ENCODE peak calls at places on chromosomes 4 and X, in seven cellular contexts. W is activated B cell treated with CpG ODN at 0.5 μM for 24 hours; Z is activated CD4-positive, alpha-beta T cell treated with anti-CD3 and anti-CD28 coated beads, Interleukin-2, amount 50 U/mL, for 1 hour; O is activated naive CD8-positive, alpha-beta T cell treated with anti-CD3 and anti-CD28 coated beads, Interleukin-2, amount 50 U/mL, for 24 hours; G is stimulated activated CD4-positive, alpha-beta T cell treated with anti-CD3 and anti-CD28 coated beads, Interleukin-1b, Interleukin-23, amount 100 ng/mL, for 1 hour; H is tibial nerve; X is thyroid gland. T is an unnamed sample.
A peak's percentile ranks its signal among the peaks of the same experiment; 100 is the strongest.

GRCh38 chrX:99271641-99272040 is 1138.4 kb downstream of the PCDH19 start:
- DNase-seq in W (no peak), Z (no peak), O (no peak), G (no peak), H (no peak), X (no peak), T (no peak)

GRCh38 chrX:10119399-10119990 is 37.3 kb upstream of the CLCN4 start:
- DNase-seq in W (peak; percentile 33), Z (peak; percentile 62), O (peak; percentile 55), G (peak; percentile 50), H (peak; percentile 92), X (peak; percentile 58), T (no peak)

GRCh38 chr4:24793219-24794005 is 2.0 kb upstream of the SOD3 start:
- DNase-seq in W (no peak), Z (no peak), O (no peak), G (no peak), H (no peak), X (no peak), T (no peak)

GRCh38 chr4:78004270-78004669 is 52.9 kb upstream of the FRAS1 start:
- DNase-seq in W (no peak), Z (no peak), O (no peak), G (no peak), H (no peak), X (no peak), T (no peak)

GRCh38 chr4:10673817-10674369 is 10.7 kb downstream of the CLNK start:
- DNase-seq in W (no peak), Z (no peak), O (no peak), G (no peak), H (no peak), X (no peak), T (no peak)

GRCh38 chr4:183987529-183987946 is 82.4 kb downstream of the STOX2 start:
- DNase-seq in W (no peak), Z (no peak), O (no peak), G (no peak), H (peak; percentile 16), X (peak; percentile 17), T (peak; percentile 7)

GRCh38 chr4:85780664-85781063 is 305.7 kb downstream of the ARHGAP24 start:
- DNase-seq in W (no peak), Z (no peak), O (no peak), G (no peak), H (no peak), X (no peak), T (no peak)

GRCh38 chrX:20143111-20143510 is 1.5 kb upstream of the EIF1AX start:
- DNase-seq in W (no peak), Z (no peak), O (no peak), G (no peak), H (no peak), X (no peak), T (no peak)

GRCh38 chr4:8159522-8160232 is 1.1 kb upstream of the ABLIM2 start:
- DNase-seq in W (no peak), Z (no peak), O (no peak), G (no peak), H (no peak), X (no peak), T (no peak)

GRCh38 chrX:12771445-12772069 is 19.7 kb upstream of the PRPS2 start:
- DNase-seq in W (peak; percentile 53), Z (peak; percentile 67), O (peak; percentile 67), G (peak; percentile 27), H (peak; percentile 5), X (peak; percentile 14), T (no peak)

GRCh38 chrX:42707742-42708141 is 70.2 kb downstream of the PPP1R2C start:
- DNase-seq in W (no peak), Z (no peak), O (no peak), G (no peak), H (no peak), X (no peak), T (no peak)

GRCh38 chr4:105990933-105991332 is 95.7 kb downstream of the NPNT start:
- DNase-seq in W (no peak), Z (no peak), O (no peak), G (no peak), H (peak; percentile 23), X (peak; percentile 94), T (no peak)

GRCh38 chr4:104531390-104531789 is 36.7 kb upstream of the CXXC4 start:
- DNase-seq in W (no peak), Z (no peak), O (no peak), G (no peak), H (no peak), X (no peak), T (no peak)

GRCh38 chrX:40145670-40146470 is 48.1 kb upstream of the BCOR start:
- DNase-seq in W (no peak), Z (no peak), O (no peak), G (no peak), H (no peak), X (no peak), T (no peak)

GRCh38 chr4:94548571-94548970 is 96.8 kb downstream of the PDLIM5 start:
- DNase-seq in W (no peak), Z (no peak), O (no peak), G (no peak), H (no peak), X (no peak), T (no peak)

GRCh38 chr4:43132010-43132582 is 239.6 kb downstream of the GRXCR1 start:
- DNase-seq in W (no peak), Z (peak; percentile 17), O (peak; percentile 56), G (no peak), H (no peak), X (peak; percentile 50), T (no peak)

GRCh38 chr4:105246712-105247111 is 100.0 kb downstream of the TET2 start:
- DNase-seq in W (no peak), Z (no peak), O (no peak), G (no peak), H (no peak), X (no peak), T (no peak)

GRCh38 chrX:72663737-72664136 is 50.4 kb downstream of the PHKA1 start:
- DNase-seq in W (no peak), Z (no peak), O (no peak), G (no peak), H (no peak), X (no peak), T (no peak)

GRCh38 chr4:7390906-7391636 is 43.7 kb downstream of the PSAPL1 start:
- DNase-seq in W (no peak), Z (no peak), O (no peak), G (no peak), H (no peak), X (no peak), T (no peak)

GRCh38 chr4:48033825-48034413 is 17.3 kb downstream of the NIPAL1 start:
- DNase-seq in W (no peak), Z (peak; percentile 56), O (peak; percentile 66), G (no peak), H (peak; percentile 27), X (peak; percentile 32), T (no peak)

GRCh38 chr4:44149242-44149641 is 299.4 kb downstream of the KCTD8 start:
- DNase-seq in W (no peak), Z (no peak), O (no peak), G (no peak), H (no peak), X (no peak), T (no peak)

GRCh38 chrX:42269186-42269585 is 345.8 kb upstream of the CASK start:
- DNase-seq in W (no peak), Z (no peak), O (no peak), G (no peak), H (no peak), X (no peak), T (no peak)

GRCh38 chr4:2226261-2226660 is 15.7 kb downstream of the HAUS3 start:
- DNase-seq in W (no peak), Z (no peak), O (no peak), G (no peak), H (no peak), X (no peak), T (no peak)

GRCh38 chr4:84681488-84682274 is 98.8 kb downstream of the CDS1 start:
- DNase-seq in W (no peak), Z (no peak), O (no peak), G (no peak), H (no peak), X (no peak), T (no peak)

GRCh38 chr4:104942990-104943758 is 203.5 kb upstream of the TET2 start:
- DNase-seq in W (no peak), Z (no peak), O (no peak), G (no peak), H (no peak), X (no peak), T (no peak)

GRCh38 chrX:153739754-153740486 is 15.3 kb downstream of the ABCD1 start:
- DNase-seq in W (no peak), Z (no peak), O (no peak), G (no peak), H (no peak), X (no peak), T (no peak)

GRCh38 chrX:65644621-65645287 is 22.7 kb upstream of the MSN start:
- DNase-seq in W (no peak), Z (no peak), O (peak; percentile 18), G (no peak), H (peak; percentile 82), X (peak; percentile 88), T (no peak)

GRCh38 chr4:105343523-105343931 is 130.3 kb downstream of the PPA2 start:
- DNase-seq in W (no peak), Z (no peak), O (no peak), G (no peak), H (no peak), X (no peak), T (no peak)

GRCh38 chrX:68832516-68833447 is 4.0 kb downstream of the EFNB1 start:
- DNase-seq in W (no peak), Z (no peak), O (no peak), G (no peak), H (no peak), X (no peak), T (no peak)

GRCh38 chrX:112218388-112218787 is 135.8 kb upstream of the TRPC5 start:
- DNase-seq in W (no peak), Z (no peak), O (no peak), G (no peak), H (no peak), X (no peak), T (no peak)

GRCh38 chrX:31931225-31931624 is 859.4 kb upstream of the FTHL17 start:
- DNase-seq in W (no peak), Z (no peak), O (no peak), G (no peak), H (no peak), X (no peak), T (no peak)

GRCh38 chrX:56564921-56565861 is 1.8 kb downstream of the UBQLN2 start:
- DNase-seq in W (no peak), Z (no peak), O (no peak), G (no peak), H (no peak), X (no peak), T (no peak)

GRCh38 chr4:1542516-1543320 is 136.5 kb upstream of the NKX1-1 start:
- DNase-seq in W (no peak), Z (no peak), O (no peak), G (no peak), H (no peak), X (no peak), T (no peak)

T was measured in cortex of kidney.